ENCODE peak calls at places on chromosome 15, in nine cellular contexts. D is activated T-helper 1 cell treated with anti-CD3 and anti-CD28 coated beads, Interleukin-2, amount 50 U/mL, for 16 hours; I is RKO; V is kidney; Y is activated CD4-positive, alpha-beta T cell treated with anti-CD3 and anti-CD28 coated beads, Interleukin-2, amount 50 U/mL, for 4 hours; S is uterus; C is A172; U is upper lobe of right lung; E is activated naive CD4-positive, alpha-beta T cell. X is an unnamed sample.

GRCh38 chr15:79067434-79067833 is 23.1 kb downstream of the RASGRF1 start:
- DNase-seq in E (no peak), C (no peak), Y (no peak), I (no peak), D (no peak), U (no peak), S (no peak), V (no peak), X (no peak)

GRCh38 chr15:98873441-98874218 is 134.0 kb downstream of the PGPEP1L start:
- DNase-seq in Y (no peak), I (no peak), D (no peak), S (no peak), C (peak), U (no peak), V (no peak), E (no peak), X (peak)

GRCh38 chr15:29749365-29750086 is 72.7 kb downstream of the TJP1 start:
- DNase-seq in I (no peak), V (no peak), E (no peak), Y (no peak), S (no peak), U (no peak), D (no peak), C (no peak), X (no peak)

GRCh38 chr15:60444289-60444912 is 34.5 kb downstream of the ICE2 start:
- DNase-seq in S (no peak), Y (no peak), C (peak), V (no peak), U (no peak), D (no peak), I (peak), E (no peak), X (no peak)

GRCh38 chr15:62085740-62086139 is 19.0 kb downstream of the C2CD4A start:
- DNase-seq in V (peak), I (no peak), C (no peak), E (no peak), D (no peak), U (no peak), S (no peak), Y (no peak), X (no peak)

GRCh38 chr15:71105444-71105843 is 9.8 kb upstream of the THSD4 start:
- DNase-seq in U (no peak), S (no peak), D (no peak), V (no peak), Y (no peak), E (no peak), I (no peak), C (no peak), X (no peak)

GRCh38 chr15:59801649-59802048 is 112.5 kb upstream of the BNIP2 start:
- DNase-seq in C (no peak), D (no peak), V (no peak), E (no peak), I (peak), Y (no peak), S (no peak), U (no peak), X (no peak)

GRCh38 chr15:70375006-70375409 is 277.3 kb upstream of the TLE3 start:
- DNase-seq in S (peak), V (no peak), I (no peak), U (peak), C (peak), E (no peak), Y (no peak), D (no peak), X (no peak)

GRCh38 chr15:101022306-101022705 is 103.1 kb downstream of the LRRK1 start:
- DNase-seq in U (no peak), Y (no peak), D (no peak), I (no peak), E (no peak), C (no peak), V (peak), S (no peak), X (no peak)

X was measured in lower lobe of right lung.